ENCODE peak calls at places on chromosome 21, in seven cellular contexts. A is lung, G is tibial artery, Y is astrocyte of the cerebellum, O is IMR-90, X is fibroblast of lung, R is heart left ventricle. S is an unnamed sample.

GRCh38 chr21:22791986-22792560 is 1793.9 kb downstream of the NCAM2 start:
- DNase-seq in A (no peak), G (no peak), Y (peak), O (peak), X (peak), R (no peak), S (no peak)

GRCh38 chr21:40404319-40404906 is 442.5 kb downstream of the DSCAM start:
- DNase-seq in A (peak), G (no peak), Y (no peak), O (no peak), X (no peak), R (peak), S (no peak)

GRCh38 chr21:34517491-34518245 is 5.7 kb upstream of the KCNE1 start:
- DNase-seq in A (no peak), G (no peak), Y (no peak), O (no peak), X (no peak), R (no peak), S (no peak)

GRCh38 chr21:33036430-33037162 is 10.9 kb downstream of the OLIG2 start:
- DNase-seq in A (peak), G (peak), Y (no peak), O (peak), X (peak), R (no peak), S (no peak)

GRCh38 chr21:43347864-43348766 is 78.8 kb downstream of the SIK1 start:
- DNase-seq in A (no peak), G (no peak), Y (no peak), O (no peak), X (no peak), R (no peak), S (no peak)

GRCh38 chr21:33028759-33029511 is 3.2 kb downstream of the OLIG2 start:
- DNase-seq in A (no peak), G (no peak), Y (no peak), O (peak), X (no peak), R (no peak), S (no peak)

GRCh38 chr21:32253215-32253641 is 25.6 kb downstream of the MIS18A start:
- DNase-seq in A (no peak), G (no peak), Y (no peak), O (peak), X (peak), R (peak), S (no peak)

GRCh38 chr21:38914071-38914491 is 108.4 kb downstream of the ETS2 start:
- DNase-seq in A (no peak), G (no peak), Y (no peak), O (no peak), X (no peak), R (no peak), S (no peak)

GRCh38 chr21:46157987-46158451 is 2.6 kb upstream of the FTCD start:
- DNase-seq in A (no peak), G (peak), Y (no peak), O (no peak), X (no peak), R (peak), S (no peak)

GRCh38 chr21:37047079-37047478 is 25.8 kb downstream of the PIGP start:
- DNase-seq in A (no peak), G (no peak), Y (no peak), O (no peak), X (no peak), R (no peak), S (no peak)

GRCh38 chr21:18493420-18493819 is 89.8 kb upstream of the TMPRSS15 start:
- DNase-seq in A (no peak), G (no peak), Y (peak), O (no peak), X (peak), R (no peak), S (peak)

GRCh38 chr21:31450971-31451370 is 106.9 kb upstream of the TIAM1 start:
- DNase-seq in A (no peak), G (no peak), Y (no peak), O (no peak), X (no peak), R (no peak), S (no peak)

GRCh38 chr21:21165063-21165645 is 166.9 kb downstream of the NCAM2 start:
- DNase-seq in A (no peak), G (no peak), Y (peak), O (peak), X (peak), R (peak), S (no peak)

GRCh38 chr21:24938592-24938991 is 668.7 kb downstream of the MRPL39 start:
- DNase-seq in A (no peak), G (no peak), Y (no peak), O (no peak), X (no peak), R (no peak), S (no peak)

GRCh38 chr21:31888936-31889371 is 16.1 kb downstream of the HUNK start:
- DNase-seq in A (peak), G (no peak), Y (no peak), O (no peak), X (no peak), R (no peak), S (peak)

GRCh38 chr21:14690886-14691285 is 144.8 kb upstream of the SAMSN1 start:
- DNase-seq in A (no peak), G (no peak), Y (no peak), O (no peak), X (no peak), R (no peak), S (no peak)

GRCh38 chr21:37281579-37281978 is 14.4 kb upstream of the VPS26C start:
- DNase-seq in A (no peak), G (no peak), Y (no peak), O (no peak), X (no peak), R (no peak), S (no peak)

GRCh38 chr21:14073615-14074014 is 137.1 kb downstream of the LIPI start:
- DNase-seq in A (no peak), G (no peak), Y (no peak), O (no peak), X (no peak), R (no peak), S (no peak)

GRCh38 chr21:33866851-33867250 is 48.8 kb downstream of the ATP5PO start:
- DNase-seq in A (no peak), G (no peak), Y (no peak), O (peak), X (peak), R (no peak), S (no peak)

GRCh38 chr21:21286170-21286798 is 288.1 kb downstream of the NCAM2 start:
- DNase-seq in A (no peak), G (no peak), Y (no peak), O (no peak), X (no peak), R (no peak), S (no peak)

GRCh38 chr21:46168659-46169386 is 13.4 kb upstream of the FTCD start:
- DNase-seq in A (no peak), G (peak), Y (no peak), O (no peak), X (no peak), R (no peak), S (no peak)

GRCh38 chr21:46171585-46171984 is 12.7 kb downstream of the SPATC1L start:
- DNase-seq in A (no peak), G (peak), Y (no peak), O (no peak), X (no peak), R (no peak), S (no peak)

GRCh38 chr21:46109251-46110221 is 11.6 kb downstream of the COL6A2 start:
- DNase-seq in A (peak), G (no peak), Y (no peak), O (no peak), X (no peak), R (peak), S (no peak)

GRCh38 chr21:30193201-30193600 is 22.7 kb downstream of the CLDN8 start:
- DNase-seq in A (no peak), G (no peak), Y (no peak), O (no peak), X (no peak), R (no peak), S (no peak)

GRCh38 chr21:7951854-7952519 is 2569.4 kb upstream of the TPTE start:
- DNase-seq in A (no peak), G (no peak), Y (no peak), O (no peak), X (no peak), R (no peak), S (no peak)

GRCh38 chr21:31873275-31873695 is 465 bp downstream of the HUNK start:
- DNase-seq in A (no peak), G (no peak), Y (no peak), O (no peak), X (no peak), R (no peak), S (no peak)

GRCh38 chr21:40386301-40386911 is 460.6 kb downstream of the DSCAM start:
- DNase-seq in A (peak), G (peak), Y (no peak), O (no peak), X (no peak), R (peak), S (no peak)

GRCh38 chr21:26320541-26320940 is 150.0 kb upstream of the APP start:
- DNase-seq in A (no peak), G (no peak), Y (no peak), O (no peak), X (no peak), R (no peak), S (no peak)

GRCh38 chr21:36719614-36720013 is 20.7 kb downstream of the SIM2 start:
- DNase-seq in A (no peak), G (no peak), Y (no peak), O (no peak), X (no peak), R (no peak), S (no peak)

GRCh38 chr21:33075128-33075527 is 5.2 kb downstream of the OLIG1 start:
- DNase-seq in A (no peak), G (no peak), Y (no peak), O (no peak), X (no peak), R (no peak), S (no peak)

GRCh38 chr21:37742115-37742514 is 174.1 kb downstream of the KCNJ6 start:
- DNase-seq in A (no peak), G (no peak), Y (no peak), O (no peak), X (no peak), R (no peak), S (no peak)

GRCh38 chr21:26138615-26139257 is 31.8 kb downstream of the APP start:
- DNase-seq in A (no peak), G (no peak), Y (no peak), O (no peak), X (no peak), R (no peak), S (no peak)

GRCh38 chr21:30710499-30710898 is 8.1 kb downstream of the KRTAP21-3 start:
- DNase-seq in A (no peak), G (no peak), Y (no peak), O (no peak), X (no peak), R (no peak), S (no peak)

DNA sequence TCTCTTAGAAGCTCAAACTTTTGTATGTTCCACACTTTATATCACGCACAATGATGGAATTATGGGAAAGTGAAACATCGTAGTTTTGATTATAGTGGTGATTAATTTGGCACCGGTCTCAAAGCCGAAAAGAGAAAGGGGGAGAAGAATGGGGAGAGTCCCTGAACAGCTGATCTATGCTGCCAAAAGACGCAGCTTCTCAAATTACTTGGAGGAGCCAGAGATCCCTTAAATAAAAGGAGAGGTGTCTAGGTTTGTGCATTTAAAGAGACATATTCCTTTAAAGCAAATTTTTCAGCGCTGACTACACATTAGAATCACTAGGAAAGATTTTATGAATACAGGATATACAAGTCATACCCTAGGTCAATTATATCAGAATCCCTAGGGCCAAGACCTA is 599.6 kb upstream of the ADAMTS5 start:
- DNase-seq in A (no peak), G (no peak), Y (no peak), O (no peak), X (no peak), R (no peak), S (no peak)
- H3K4me3 ChIP-seq in A (no peak), G (no peak), Y (no peak), O (no peak), X (no peak), R (no peak), S (no peak)

DNA sequence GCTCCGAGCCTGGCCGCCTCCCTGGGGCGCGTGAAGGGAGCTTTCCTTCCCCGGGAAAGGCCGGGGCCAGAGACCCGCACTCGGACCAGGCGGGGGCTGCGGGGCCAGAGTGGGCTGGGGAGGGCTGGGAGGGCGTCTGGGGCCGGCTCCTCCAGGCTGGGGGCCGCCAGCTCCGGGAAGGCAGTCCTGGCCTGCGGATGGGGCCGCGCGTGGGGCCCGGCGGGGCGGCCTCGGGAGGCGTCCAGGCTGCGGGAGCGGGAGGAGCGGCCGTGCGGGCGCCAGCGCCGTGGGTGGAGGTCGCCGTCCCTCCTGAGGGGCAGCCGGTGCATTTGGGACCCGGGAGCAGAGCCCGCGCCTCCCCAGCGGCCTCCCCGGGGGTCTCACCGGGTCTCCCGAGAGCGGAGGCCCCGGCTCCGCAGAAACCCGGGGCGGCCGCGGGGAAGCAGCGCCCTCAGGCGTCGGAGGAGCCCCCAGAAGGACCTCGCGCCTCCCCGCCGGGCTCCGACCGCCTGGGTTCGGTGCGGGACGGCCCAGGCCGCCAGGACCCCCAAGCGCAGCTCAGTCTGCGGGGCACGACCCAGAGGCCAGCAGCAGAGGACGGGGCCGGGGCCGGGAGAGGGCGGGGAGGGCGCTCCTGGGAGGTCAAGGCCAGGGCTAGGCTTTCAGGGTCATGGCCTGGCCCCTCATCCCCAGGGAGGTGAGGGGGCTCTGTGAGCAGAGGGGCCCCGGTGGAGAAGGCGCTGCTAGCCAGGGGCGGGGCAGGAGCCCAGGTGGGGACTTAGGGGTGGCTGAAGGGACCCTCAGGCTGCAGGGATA is 7.3 kb upstream of the SLX9 start:
- DNase-seq in A (no peak), G (no peak), Y (no peak), O (no peak), X (no peak), R (no peak), S (no peak)
- TF ChIP-seq CTCF in A (peak), G (peak), Y (peak), O (peak), X (no peak), R (peak), S (peak)

GRCh38 chr21:35525443-35525842 is 476.3 kb upstream of the RUNX1 start:
- DNase-seq in A (no peak), G (no peak), Y (no peak), O (peak), X (no peak), R (no peak), S (no peak)

GRCh38 chr21:35528109-35529042 is 479.3 kb upstream of the RUNX1 start:
- DNase-seq in A (no peak), G (no peak), Y (no peak), O (peak), X (peak), R (peak), S (no peak)

GRCh38 chr21:35530726-35531125 is 481.6 kb upstream of the RUNX1 start:
- DNase-seq in A (no peak), G (no peak), Y (no peak), O (no peak), X (no peak), R (no peak), S (no peak)

GRCh38 chr21:35527358-35527757 is 478.3 kb upstream of the RUNX1 start:
- DNase-seq in A (no peak), G (no peak), Y (no peak), O (no peak), X (no peak), R (no peak), S (no peak)

GRCh38 chr21:35529141-35529863 is 480.2 kb upstream of the RUNX1 start:
- DNase-seq in A (no peak), G (no peak), Y (no peak), O (peak), X (peak), R (no peak), S (no peak)
- H3K4me3 ChIP-seq in A (no peak), G (peak), Y (no peak), O (peak), X (peak), R (peak), S (peak)

GRCh38 chr21:41781047-41781405 is 14.2 kb upstream of the RIPK4 start:
- DNase-seq in A (no peak), G (no peak), Y (no peak), O (no peak), X (no peak), R (no peak), S (no peak)

GRCh38 chr21:41779659-41780058 is 12.8 kb upstream of the RIPK4 start:
- DNase-seq in A (no peak), G (no peak), Y (no peak), O (no peak), X (no peak), R (no peak), S (no peak)

GRCh38 chr21:41780337-41781046 is 13.6 kb upstream of the RIPK4 start:
- DNase-seq in A (no peak), G (no peak), Y (no peak), O (no peak), X (no peak), R (no peak), S (no peak)

GRCh38 chr21:41777934-41778815 is 11.3 kb upstream of the RIPK4 start:
- DNase-seq in A (peak), G (peak), Y (peak), O (peak), X (peak), R (peak), S (no peak)

DNA sequence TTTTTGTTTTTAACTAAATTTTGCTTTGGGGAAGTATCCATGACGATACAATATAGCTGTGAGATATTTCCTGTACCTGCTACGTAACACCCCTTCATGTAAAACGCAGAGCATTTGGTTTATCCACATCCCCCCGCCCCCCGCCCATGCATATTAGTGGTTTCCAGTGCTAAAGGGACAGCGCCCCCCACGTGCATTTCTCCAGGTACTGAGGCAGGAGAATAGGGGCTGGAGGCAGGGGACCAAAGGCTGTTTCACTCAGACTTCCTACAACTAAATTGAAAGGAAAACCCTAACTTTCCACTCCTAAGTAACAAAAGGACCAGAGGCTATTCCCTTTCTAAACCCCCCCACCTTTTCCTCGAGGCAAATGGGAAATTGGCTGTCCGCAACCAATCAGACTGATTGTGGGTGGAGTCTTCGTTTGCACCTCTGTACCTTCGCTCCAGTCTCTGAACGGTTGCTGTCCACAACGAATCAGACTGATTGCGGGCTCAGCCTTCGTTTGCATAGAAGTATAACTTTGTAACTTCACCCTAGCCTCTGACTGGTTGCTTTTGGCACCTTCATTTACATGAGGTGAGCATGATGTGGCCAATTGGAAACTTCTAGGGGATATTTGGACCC is 12.2 kb upstream of the RIPK4 start:
- DNase-seq in A (no peak), G (no peak), Y (no peak), O (no peak), X (no peak), R (no peak), S (no peak)
- TF ChIP-seq CTCF in A (no peak), G (no peak), Y (no peak), O (no peak), X (no peak), R (no peak), S (no peak)

GRCh38 chr21:19609611-19610010 is 1206.0 kb upstream of the TMPRSS15 start:
- DNase-seq in A (no peak), G (no peak), Y (no peak), O (no peak), X (no peak), R (no peak), S (no peak)

GRCh38 chr21:19603011-19603593 is 1199.5 kb upstream of the TMPRSS15 start:
- DNase-seq in A (no peak), G (no peak), Y (no peak), O (no peak), X (no peak), R (no peak), S (no peak)

GRCh38 chr21:19607983-19608668 is 1204.5 kb upstream of the TMPRSS15 start:
- DNase-seq in A (no peak), G (no peak), Y (no peak), O (no peak), X (no peak), R (no peak), S (no peak)
- H3K4me3 ChIP-seq in A (no peak), G (no peak), Y (no peak), O (no peak), X (no peak), R (no peak), S (no peak)